ENCODE peak calls at places on chromosomes 16 and 17, in eight cellular contexts. W, G, K, I, L, P, R and H are unnamed samples.

GRCh38 chr17:11909348-11909747 is 87.9 kb downstream of the ZNF18 start:
- DNase-seq in G (no peak), P (no peak), W (no peak), R (no peak), L (no peak), I (no peak), K (no peak), H (no peak)

GRCh38 chr16:49376206-49376605 is 2.6 kb downstream of the C16orf78 start:
- DNase-seq in P (no peak), W (no peak), I (no peak), L (no peak), R (no peak), G (no peak), K (no peak), H (no peak)

GRCh38 chr16:3157229-3158013 is 22.6 kb downstream of the ZNF213 start:
- DNase-seq in G (peak; percentile 92), W (peak; percentile 85), P (peak; percentile 84), I (peak; percentile 98), R (peak; percentile 81), K (peak; percentile 96), L (peak; percentile 71), H (peak; percentile 80)

GRCh38 chr17:31900877-31901276 is 631 bp downstream of the UTP6 start:
- DNase-seq in G (no peak), W (no peak), L (no peak), I (peak; percentile 25), P (no peak), R (peak; percentile 41), K (peak; percentile 25), H (no peak)

GRCh38 chr17:59296190-59296589 is 35.3 kb upstream of the YPEL2 start:
- DNase-seq in R (no peak), K (no peak), W (no peak), P (no peak), I (no peak), G (no peak), L (no peak), H (no peak)

GRCh38 chr16:66515543-66516171 is 34.3 kb downstream of the TK2 start:
- DNase-seq in I (peak; percentile 37), G (no peak), P (no peak), L (no peak), K (peak; percentile 58), R (peak; percentile 44), W (no peak), H (no peak)

GRCh38 chr17:35022536-35023063 is 40.9 kb downstream of the RFFL start:
- DNase-seq in I (peak; percentile 87), L (peak; percentile 88), R (peak; percentile 74), W (peak; percentile 38), K (peak; percentile 97), G (peak; percentile 74), P (peak; percentile 67), H (peak; percentile 23)

GRCh38 chr17:75908201-75908600 is 3.5 kb upstream of the MRPL38 start:
- DNase-seq in G (no peak), K (no peak), I (no peak), P (no peak), L (peak; percentile 75), R (no peak), W (no peak), H (no peak)

GRCh38 chr16:87789437-87790277 is 23.9 kb upstream of the KLHDC4 start:
- DNase-seq in G (no peak), W (no peak), P (peak; percentile 46), K (peak; percentile 65), I (peak; percentile 86), R (peak; percentile 98), L (no peak), H (no peak)

GRCh38 chr16:30533146-30533522 is 1.5 kb downstream of the ZNF747 start:
- DNase-seq in I (no peak), K (no peak), L (no peak), P (no peak), R (no peak), W (no peak), G (no peak), H (no peak)

GRCh38 chr17:70119961-70120360 is 44.9 kb downstream of the KCNJ16 start:
- DNase-seq in W (no peak), L (no peak), R (no peak), G (no peak), P (no peak), K (no peak), I (no peak), H (no peak)

GRCh38 chr17:48892940-48893645 is 506 bp downstream of the ATP5MC1 start:
- DNase-seq in G (no peak), R (no peak), W (no peak), I (no peak), L (no peak), P (no peak), K (no peak), H (no peak)

GRCh38 chr17:21674242-21674731 is 18.0 kb upstream of the KCNJ18 start:
- DNase-seq in L (no peak), W (no peak), R (no peak), K (no peak), P (no peak), G (no peak), I (no peak), H (peak; percentile 68)

GRCh38 chr17:8953152-8953885 is 12.2 kb downstream of the PIK3R5 start:
- DNase-seq in P (no peak), R (no peak), G (no peak), K (no peak), W (no peak), L (no peak), I (no peak), H (no peak)

DNA sequence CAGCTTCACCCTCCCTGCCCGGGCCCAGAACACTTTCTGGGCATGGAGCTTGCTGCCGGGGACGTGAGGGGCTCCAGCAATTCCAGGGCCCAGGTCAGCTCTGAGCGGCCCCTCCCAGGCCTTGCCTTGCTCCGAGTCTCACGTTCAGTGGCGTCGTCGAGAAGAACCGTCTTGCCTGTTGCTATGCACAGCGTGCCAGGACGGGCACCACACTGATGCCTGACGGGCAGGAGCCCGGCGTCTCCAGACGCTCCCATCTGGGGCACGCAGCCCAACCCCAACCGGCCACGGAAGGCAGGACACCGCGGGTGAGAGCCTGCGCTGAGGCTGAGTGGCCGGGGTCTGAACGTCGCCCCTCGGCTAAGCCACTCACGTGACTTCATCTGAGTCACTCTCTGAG is 27.1 kb downstream of the TIMM22 start:
- DNase-seq in G (no peak), W (no peak), L (no peak), K (no peak), R (no peak), P (no peak), I (no peak), H (no peak)
- H3K4me3 ChIP-seq in G (no peak overlapping the region), W (no peak overlapping the region), L (no peak overlapping the region), K (no peak overlapping the region), R (no peak overlapping the region), P (no peak overlapping the region), I (no peak overlapping the region), H (no peak overlapping the region)

GRCh38 chr16:55478827-55479559 is at the start of gene MMP2:
- DNase-seq in I (peak; percentile 79), P (no peak), K (peak; percentile 42), R (no peak), G (no peak), W (peak; percentile 82), L (peak; percentile 84), H (peak; percentile 79)
- H3K4me3 ChIP-seq in I (peak within 1 kb of the TSS; percentile 85), P (peak within 1 kb of the TSS; percentile 71), K (peak within 1 kb of the TSS; percentile 92), R (peak within 1 kb of the TSS; percentile 60), G (peak within 1 kb of the TSS; percentile 85), W (peak within 1 kb of the TSS; percentile 72), L (peak within 1 kb of the TSS; percentile 59), H (peak within 1 kb of the TSS; percentile 66)

GRCh38 chr17:62707425-62707739 is 79.9 kb downstream of the MRC2 start:
- DNase-seq in R (no peak), G (no peak), L (no peak), K (no peak), P (no peak), I (no peak), W (no peak), H (no peak)

GRCh38 chr17:62704381-62704971 is 77.0 kb downstream of the MRC2 start:
- DNase-seq in R (peak; percentile 38), P (no peak), L (peak; percentile 74), K (peak; percentile 34), G (no peak), I (peak; percentile 35), W (peak; percentile 29), H (peak; percentile 62)

GRCh38 chr17:62705116-62705515 is 77.6 kb downstream of the MRC2 start:
- DNase-seq in L (no peak), R (no peak), W (no peak), K (no peak), P (no peak), G (no peak), I (no peak), H (no peak)

GRCh38 chr17:62706598-62707424 is 79.3 kb downstream of the MRC2 start:
- DNase-seq in K (no peak), G (no peak), W (no peak), I (no peak), R (no peak), P (no peak), L (no peak), H (no peak)

GRCh38 chr17:62705781-62706597 is 78.5 kb downstream of the MRC2 start:
- DNase-seq in G (no peak), R (no peak), L (no peak), I (peak; percentile 47), K (no peak), P (no peak), W (no peak), H (peak; percentile 84)
- H3K4me3 ChIP-seq in G (peak overlapping the region; percentile 62), R (no peak overlapping the region), L (peak overlapping the region; percentile 72), I (peak overlapping the region; percentile 81), K (peak overlapping the region; percentile 32), P (peak overlapping the region; percentile 55), W (peak overlapping the region; percentile 76), H (no peak overlapping the region)

GRCh38 chr16:12584488-12585233 is 219.0 kb downstream of the CPPED1 start:
- DNase-seq in I (no peak), K (no peak), P (no peak), G (no peak), R (no peak), L (no peak), W (no peak), H (peak; percentile 65)

GRCh38 chr16:12580809-12581208 is 222.9 kb downstream of the CPPED1 start:
- DNase-seq in L (no peak), P (no peak), I (no peak), K (no peak), W (no peak), G (no peak), R (no peak), H (no peak)

GRCh38 chr16:12586701-12587100 is 217.0 kb downstream of the CPPED1 start:
- DNase-seq in G (no peak), K (no peak), R (no peak), P (no peak), I (no peak), W (no peak), L (no peak), H (no peak)

GRCh38 chr16:12582696-12583095 is 221.0 kb downstream of the CPPED1 start:
- DNase-seq in G (no peak), K (no peak), W (no peak), R (no peak), L (no peak), I (no peak), P (no peak), H (no peak)

DNA sequence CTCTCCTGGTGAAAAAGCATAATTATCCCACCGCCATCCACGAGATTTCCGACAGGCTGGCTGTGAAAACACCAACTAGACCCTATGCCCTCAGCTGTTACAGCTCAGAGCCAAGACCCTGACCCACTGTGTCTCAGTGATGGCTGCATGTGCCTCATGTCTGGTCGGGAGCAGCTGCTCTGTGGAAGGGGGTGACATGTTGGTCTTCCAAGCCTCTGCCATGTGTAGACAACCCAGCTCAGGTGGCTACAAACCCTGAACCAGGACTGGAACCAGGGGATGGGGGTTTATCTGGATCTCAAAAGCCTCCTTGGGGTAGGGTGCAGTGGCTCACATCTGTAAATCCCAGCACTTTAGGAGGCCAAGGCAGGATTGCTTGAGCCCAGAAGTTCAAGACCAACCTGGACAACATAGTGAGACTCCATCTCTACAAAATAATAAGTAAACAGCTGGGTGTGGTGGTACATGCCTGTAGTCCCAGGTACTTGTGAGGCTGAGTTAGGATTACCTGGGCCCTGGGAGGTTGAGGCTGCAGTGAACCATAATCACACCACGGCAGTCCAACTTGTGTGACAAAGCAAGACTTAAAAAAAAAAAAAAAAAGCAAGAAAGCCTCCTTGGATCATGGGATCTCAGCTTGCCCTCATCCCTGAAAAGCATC is 220.3 kb downstream of the CPPED1 start:
- DNase-seq in K (no peak), P (no peak), I (no peak), G (no peak), W (no peak), L (no peak), R (no peak), H (no peak)
- H3K4me3 ChIP-seq in K (no peak overlapping the region), P (no peak overlapping the region), I (no peak overlapping the region), G (no peak overlapping the region), W (no peak overlapping the region), L (no peak overlapping the region), R (no peak overlapping the region), H (no peak overlapping the region)